ENCODE peak calls at places on chromosomes 3 and 15, in seven cellular contexts. S, J, O, T, H, A and G are unnamed samples.

GRCh38 chr3:135982404-135982761 is 16.9 kb downstream of the PPP2R3A start:
- DNase-seq in S (no peak), J (peak; percentile 39), O (no peak), T (no peak), H (no peak), A (no peak), G (peak; percentile 54)

GRCh38 chr3:25582242-25582641 is 82.5 kb downstream of the TOP2B start:
- DNase-seq in S (no peak), J (peak; percentile 64), O (peak; percentile 91), T (peak; percentile 95), H (no peak), A (peak; percentile 73), G (peak; percentile 86)

GRCh38 chr3:58063424-58063823 is 55.2 kb downstream of the FLNB start:
- DNase-seq in S (no peak), J (peak; percentile 90), O (no peak), T (no peak), H (peak; percentile 63), A (peak; percentile 94), G (peak; percentile 69)

GRCh38 chr3:99549918-99550603 is 88.3 kb upstream of the COL8A1 start:
- DNase-seq in S (no peak), J (peak; percentile 61), O (no peak), T (no peak), H (no peak), A (peak; percentile 42), G (peak; percentile 53)

GRCh38 chr3:18418173-18418572 is 7.0 kb downstream of the SATB1 start:
- DNase-seq in S (no peak), J (no peak), O (no peak), T (no peak), H (no peak), A (no peak), G (no peak)

GRCh38 chr3:129614927-129615363 is 8.5 kb upstream of the PLXND1 start:
- DNase-seq in S (peak; percentile 62), J (no peak), O (no peak), T (peak; percentile 45), H (no peak), A (no peak), G (peak; percentile 45)

GRCh38 chr15:74907277-74907870 is 723 bp upstream of the FAM219B start:
- DNase-seq in S (peak; percentile 43), J (no peak), O (no peak), T (no peak), H (no peak), A (no peak), G (no peak)

GRCh38 chr3:108569336-108569735 is 19.9 kb downstream of the CIP2A start:
- DNase-seq in S (no peak), J (no peak), O (no peak), T (no peak), H (no peak), A (no peak), G (no peak)

GRCh38 chr3:191388823-191389222 is 58.5 kb upstream of the UTS2B start:
- DNase-seq in S (no peak), J (no peak), O (no peak), T (no peak), H (no peak), A (no peak), G (no peak)

GRCh38 chr3:29335438-29335837 is 54.6 kb downstream of the RBMS3 start:
- DNase-seq in S (peak; percentile 68), J (peak; percentile 99), O (peak; percentile 89), T (peak; percentile 89), H (peak; percentile 64), A (peak; percentile 98), G (peak; percentile 97)

GRCh38 chr15:73873456-73873855 is at the start of gene TBC1D21:
- DNase-seq in S (no peak), J (no peak), O (peak; percentile 28), T (no peak), H (no peak), A (no peak), G (no peak)

GRCh38 chr15:73869216-73869995 is 4.0 kb upstream of the TBC1D21 start:
- DNase-seq in S (no peak), J (no peak), O (peak; percentile 14), T (no peak), H (no peak), A (no peak), G (no peak)

GRCh38 chr15:73867956-73868355 is 5.4 kb upstream of the TBC1D21 start:
- DNase-seq in S (no peak), J (no peak), O (peak; percentile 26), T (no peak), H (no peak), A (no peak), G (no peak)

GRCh38 chr15:73872370-73872769 is 994 bp upstream of the TBC1D21 start:
- DNase-seq in S (no peak), J (peak; percentile 63), O (peak; percentile 7), T (no peak), H (no peak), A (no peak), G (peak; percentile 83)

GRCh38 chr15:73870700-73871408 is 2.5 kb upstream of the TBC1D21 start:
- DNase-seq in S (peak; percentile 81), J (peak; percentile 68), O (peak; percentile 22), T (peak; percentile 7), H (no peak), A (peak; percentile 75), G (peak; percentile 11)
- H3K4me3 ChIP-seq in S (peak overlapping the region; percentile 7), J (no peak overlapping the region), O (no peak overlapping the region), T (no peak overlapping the region), H (no peak overlapping the region), A (no peak overlapping the region), G (no peak overlapping the region)

GRCh38 chr15:39597336-39597735 is 16.5 kb downstream of the THBS1 start:
- DNase-seq in S (no peak), J (no peak), O (no peak), T (no peak), H (no peak), A (no peak), G (no peak)
- H3K4me3 ChIP-seq in S (no peak overlapping the region), J (no peak overlapping the region), O (no peak overlapping the region), T (no peak overlapping the region), H (no peak overlapping the region), A (no peak overlapping the region), G (no peak overlapping the region)

DNA sequence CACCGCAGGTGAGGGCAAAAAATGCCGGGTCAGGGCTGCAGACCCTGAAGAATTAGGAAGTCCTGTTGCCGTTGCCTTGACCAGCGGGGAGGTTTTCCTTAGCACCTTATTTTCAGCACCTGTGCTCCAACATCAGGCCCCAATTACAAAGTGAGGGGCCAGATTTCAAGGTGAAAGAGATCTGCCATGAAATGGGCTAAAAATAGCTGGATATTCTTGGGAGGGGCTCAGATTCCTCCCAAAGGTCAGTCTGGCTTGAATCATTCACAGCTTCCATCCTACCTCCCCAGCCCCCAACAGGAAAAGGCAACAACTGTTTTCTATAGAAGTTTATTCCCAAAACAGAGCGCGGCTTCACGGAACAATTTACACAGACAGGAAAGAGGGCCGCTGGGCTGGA is 888 bp upstream of the SLC26A6 start:
- DNase-seq in S (no peak), J (no peak), O (no peak), T (no peak), H (no peak), A (no peak), G (no peak)
- H3K4me3 ChIP-seq in S (peak overlapping the region; percentile 98), J (peak overlapping the region; percentile 77), O (peak overlapping the region; percentile 74), T (peak overlapping the region; percentile 82), H (peak overlapping the region; percentile 96), A (peak overlapping the region; percentile 97), G (peak overlapping the region; percentile 99)

GRCh38 chr15:31023841-31024240 is 32.4 kb upstream of the MTMR10 start:
- DNase-seq in S (no peak), J (peak; percentile 21), O (no peak), T (no peak), H (no peak), A (no peak), G (no peak)
- H3K4me3 ChIP-seq in S (no peak overlapping the region), J (no peak overlapping the region), O (no peak overlapping the region), T (no peak overlapping the region), H (no peak overlapping the region), A (no peak overlapping the region), G (no peak overlapping the region)

GRCh38 chr15:85750807-85751730 is 43.7 kb downstream of the KLHL25 start:
- DNase-seq in S (no peak), J (no peak), O (no peak), T (no peak), H (peak; percentile 18), A (no peak), G (peak; percentile 42)

GRCh38 chr15:85751731-85752421 is 42.8 kb downstream of the KLHL25 start:
- DNase-seq in S (no peak), J (no peak), O (no peak), T (no peak), H (no peak), A (no peak), G (no peak)

GRCh38 chr15:85749261-85750151 is 45.2 kb downstream of the KLHL25 start:
- DNase-seq in S (peak; percentile 64), J (no peak), O (no peak), T (no peak), H (peak; percentile 28), A (no peak), G (no peak)

GRCh38 chr15:85748729-85749128 is 46.0 kb downstream of the KLHL25 start:
- DNase-seq in S (no peak), J (no peak), O (no peak), T (no peak), H (peak; percentile 37), A (no peak), G (no peak)

GRCh38 chr15:85750319-85750806 is 44.4 kb downstream of the KLHL25 start:
- DNase-seq in S (peak; percentile 77), J (peak; percentile 64), O (no peak), T (no peak), H (peak; percentile 88), A (peak; percentile 64), G (no peak)
- H3K4me3 ChIP-seq in S (peak overlapping the region; percentile 45), J (no peak overlapping the region), O (no peak overlapping the region), T (no peak overlapping the region), H (peak overlapping the region; percentile 57), A (no peak overlapping the region), G (no peak overlapping the region)

GRCh38 chr3:125119752-125120369 is 64.1 kb upstream of the HEG1 start:
- DNase-seq in S (no peak), J (peak; percentile 42), O (no peak), T (no peak), H (no peak), A (peak; percentile 79), G (no peak)
- H3K4me3 ChIP-seq in S (peak overlapping the region; percentile 0), J (peak overlapping the region; percentile 27), O (no peak overlapping the region), T (no peak overlapping the region), H (peak overlapping the region; percentile 59), A (no peak overlapping the region), G (no peak overlapping the region)

DNA sequence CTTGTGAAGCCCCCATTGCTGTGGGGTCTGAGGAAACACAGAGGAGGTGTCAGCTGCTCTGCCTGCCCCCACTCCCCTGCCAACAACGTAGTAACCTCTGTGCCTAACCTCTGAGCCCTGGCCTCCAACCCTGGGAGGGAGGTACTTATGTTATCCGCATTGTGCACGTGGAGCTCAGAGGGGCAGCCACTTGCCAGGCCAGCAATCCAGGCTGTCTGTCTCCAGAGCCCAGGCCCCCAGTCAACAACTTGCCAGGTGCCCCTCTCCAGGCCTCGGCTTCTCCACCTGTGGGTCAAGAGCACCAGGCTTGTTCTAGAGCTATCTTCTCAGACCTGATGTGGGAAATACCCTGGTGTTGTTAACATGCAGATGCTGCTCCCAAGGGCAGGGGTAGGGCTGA is 2.7 kb downstream of the TPRA1 start:
- DNase-seq in S (no peak), J (no peak), O (no peak), T (no peak), H (no peak), A (no peak), G (no peak)
- H3K4me3 ChIP-seq in S (no peak overlapping the region), J (no peak overlapping the region), O (no peak overlapping the region), T (no peak overlapping the region), H (no peak overlapping the region), A (no peak overlapping the region), G (no peak overlapping the region)